ENCODE peak calls at places on chromosomes 1 and 21, in seven cellular contexts. J is IMR-90, K is H1, A is mesenchymal stem cell, W is neuronal stem cell, Z is H9, Q is trophoblast cell. C is an unnamed sample.

GRCh38 chr1:4654764-4655673 is 610 bp downstream of the AJAP1 start:
- DNase-seq in J (no peak), K (no peak), A (no peak), W (no peak), Z (no peak), Q (no peak), C (no peak)

GRCh38 chr1:50983403-50983802 is 13.4 kb downstream of the CDKN2C start:
- DNase-seq in J (no peak), K (no peak), A (no peak), W (no peak), Z (no peak), Q (no peak), C (no peak)

GRCh38 chr21:36288651-36289243 is 31.2 kb upstream of the MORC3 start:
- DNase-seq in J (peak), K (no peak), A (peak), W (no peak), Z (no peak), Q (peak), C (no peak)

GRCh38 chr1:183892351-183892793 is 87.5 kb downstream of the RGL1 start:
- DNase-seq in J (peak), K (no peak), A (no peak), W (no peak), Z (no peak), Q (peak), C (no peak)

GRCh38 chr21:45618287-45618686 is 25.2 kb upstream of the PCBP3 start:
- DNase-seq in J (peak), K (no peak), A (peak), W (no peak), Z (peak), Q (no peak), C (no peak)

GRCh38 chr1:201876148-201876547 is 12.6 kb upstream of the SHISA4 start:
- DNase-seq in J (peak), K (no peak), A (peak), W (no peak), Z (no peak), Q (peak), C (no peak)

GRCh38 chr1:201153474-201154388 is 543 bp downstream of the TMEM9 start:
- DNase-seq in J (peak), K (no peak), A (no peak), W (no peak), Z (no peak), Q (peak), C (peak)

GRCh38 chr1:165387505-165387904 is 31.0 kb upstream of the LMX1A start:
- DNase-seq in J (no peak), K (no peak), A (no peak), W (no peak), Z (no peak), Q (no peak), C (no peak)

GRCh38 chr1:216478238-216478637 is 55.0 kb upstream of the USH2A start:
- DNase-seq in J (no peak), K (no peak), A (no peak), W (no peak), Z (no peak), Q (no peak), C (no peak)

GRCh38 chr1:11569551-11569950 is 84.7 kb downstream of the FBXO2 start:
- DNase-seq in J (no peak), K (no peak), A (no peak), W (no peak), Z (no peak), Q (no peak), C (no peak)

GRCh38 chr1:28553229-28553930 is 495 bp downstream of the TRNAU1AP start:
- DNase-seq in J (peak), K (no peak), A (peak), W (no peak), Z (no peak), Q (peak), C (peak)

GRCh38 chr1:231390071-231390470 is 32.0 kb downstream of the EGLN1 start:
- DNase-seq in J (peak), K (no peak), A (peak), W (no peak), Z (no peak), Q (no peak), C (no peak)

GRCh38 chr1:217462159-217462558 is 168.7 kb downstream of the GPATCH2 start:
- DNase-seq in J (peak), K (no peak), A (no peak), W (no peak), Z (no peak), Q (no peak), C (no peak)

GRCh38 chr1:218164111-218164929 is 120.8 kb upstream of the RRP15 start:
- DNase-seq in J (peak), K (peak), A (peak), W (peak), Z (peak), Q (peak), C (peak)

GRCh38 chr1:1324524-1325287 is at the start of the genes CPTP and INTS11:
- DNase-seq in J (peak), K (no peak), A (peak), W (peak), Z (peak), Q (peak), C (peak)

GRCh38 chr1:16979475-16980327 is 719 bp downstream of the MFAP2 start:
- DNase-seq in J (no peak), K (no peak), A (peak), W (no peak), Z (no peak), Q (peak), C (peak)

GRCh38 chr1:41501581-41501980 is 17.1 kb upstream of the EDN2 start:
- DNase-seq in J (no peak), K (no peak), A (no peak), W (no peak), Z (no peak), Q (no peak), C (no peak)

GRCh38 chr1:41499591-41499990 is 15.1 kb upstream of the EDN2 start:
- DNase-seq in J (no peak), K (no peak), A (no peak), W (no peak), Z (no peak), Q (no peak), C (no peak)

GRCh38 chr1:41500781-41501518 is 16.5 kb upstream of the EDN2 start:
- DNase-seq in J (no peak), K (no peak), A (no peak), W (no peak), Z (no peak), Q (peak), C (peak)

GRCh38 chr1:41498809-41499208 is 14.3 kb upstream of the EDN2 start:
- DNase-seq in J (peak), K (no peak), A (no peak), W (no peak), Z (no peak), Q (no peak), C (no peak)

DNA sequence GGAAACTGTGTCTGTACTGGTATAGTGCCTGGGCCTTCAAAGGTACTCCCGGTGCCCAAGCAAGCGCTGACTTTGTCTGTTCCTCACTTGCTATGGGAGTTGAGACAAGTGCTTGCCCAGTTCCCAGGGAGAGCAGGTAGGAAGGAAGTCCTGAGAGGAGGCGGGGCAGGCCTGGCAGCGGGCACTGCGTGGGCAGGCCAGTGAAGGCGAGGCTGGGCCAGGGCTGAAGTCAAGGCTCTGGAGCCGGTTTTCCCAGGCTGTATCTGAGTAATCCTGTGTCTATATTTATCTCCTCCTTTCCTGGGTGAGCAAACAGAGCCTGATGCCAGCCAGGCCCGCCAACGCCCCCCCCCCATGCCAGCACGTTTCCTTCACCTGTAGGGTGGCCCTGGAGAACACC is 15.9 kb upstream of the EDN2 start:
- DNase-seq in J (no peak), K (no peak), A (no peak), W (no peak), Z (no peak), Q (no peak), C (no peak)
- H3K23ac ChIP-seq in J (no peak), K (no peak), A (no peak), W (no peak), Z (no peak), Q (no peak), C (no peak)

DNA sequence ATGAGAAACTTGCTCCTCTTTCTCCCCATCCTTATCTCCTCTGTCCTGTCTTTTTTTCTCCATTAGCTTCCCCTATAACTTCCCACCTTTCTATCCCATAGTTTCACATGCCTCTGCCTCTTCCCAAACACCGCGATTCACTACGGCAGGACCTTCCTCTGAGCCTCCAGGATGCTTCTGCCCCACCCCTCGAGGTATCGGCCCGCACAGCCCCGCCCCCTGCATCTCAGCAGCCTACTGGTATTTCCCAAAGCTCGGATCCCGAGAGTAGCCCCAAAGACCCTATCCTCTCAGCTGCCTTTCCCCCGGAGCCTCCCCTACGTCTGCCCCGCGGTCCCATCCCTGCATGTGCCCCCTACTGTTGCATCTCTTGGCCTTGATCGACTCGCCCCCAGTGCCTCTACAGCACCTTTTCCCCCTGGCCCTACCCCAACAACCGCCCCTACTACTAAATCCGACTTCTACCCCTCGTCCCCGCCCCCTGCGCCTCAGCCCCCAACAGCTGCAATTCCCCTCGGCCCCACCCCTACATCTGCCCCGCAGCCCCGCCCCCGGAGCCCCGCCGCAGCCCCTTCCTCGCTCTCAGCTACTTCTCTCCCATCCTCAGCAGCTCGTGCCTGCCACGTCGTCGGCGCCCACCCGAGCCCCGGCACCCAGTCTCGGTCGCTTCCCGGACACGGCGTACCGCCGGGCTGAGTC is 494 bp downstream of the PIAS3 start:
- DNase-seq in J (peak), K (peak), A (peak), W (peak), Z (peak), Q (peak), C (peak)
- H3K23ac ChIP-seq in J (peak), K (no peak), A (no peak), W (peak), Z (no peak), Q (no peak), C (no peak)

DNA sequence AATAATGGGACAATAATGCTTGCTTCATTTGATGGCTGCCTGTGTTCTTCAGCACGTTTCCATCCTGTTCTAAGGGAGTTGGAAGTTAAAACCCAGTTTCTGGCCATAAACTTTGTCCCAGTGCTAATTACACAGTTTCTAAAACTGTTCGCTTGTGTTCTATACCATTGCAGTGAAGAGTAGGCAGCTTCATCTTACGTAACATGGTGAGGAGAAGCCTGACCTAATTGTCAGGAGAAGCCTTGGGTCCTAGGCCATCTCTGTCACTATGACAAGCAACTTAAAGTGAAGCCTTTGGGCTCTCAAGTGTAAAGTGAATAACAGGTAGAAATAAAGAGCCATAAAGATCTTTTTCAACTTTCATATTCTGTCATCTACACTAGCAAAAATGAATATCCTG is 70.3 kb upstream of the PGD start:
- DNase-seq in J (no peak), K (no peak), A (no peak), W (no peak), Z (no peak), Q (no peak), C (no peak)
- H3K23ac ChIP-seq in J (no peak), K (no peak), A (no peak), W (no peak), Z (no peak), Q (no peak), C (no peak)

DNA sequence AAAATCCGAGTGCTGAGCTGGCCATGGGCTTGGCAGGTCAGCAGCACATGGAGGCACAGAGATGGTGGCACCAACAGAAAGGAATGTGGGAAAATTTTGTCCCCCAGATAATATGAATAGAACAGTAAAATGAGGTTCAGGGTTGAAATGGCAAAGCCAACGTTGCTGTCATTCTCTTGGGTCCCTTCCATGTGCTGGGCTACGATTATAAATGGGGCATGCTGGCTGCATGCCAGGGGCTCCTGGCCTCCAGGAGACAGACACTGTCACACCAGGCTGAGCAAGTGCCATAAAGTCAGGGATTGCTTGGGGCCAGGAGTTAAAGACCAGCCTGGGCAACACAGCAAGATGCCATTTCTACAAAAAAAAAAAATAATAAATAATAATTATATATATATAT is 77.1 kb downstream of the TOMM20 start:
- DNase-seq in J (no peak), K (no peak), A (no peak), W (no peak), Z (no peak), Q (no peak), C (no peak)
- H3K23ac ChIP-seq in J (no peak), K (no peak), A (no peak), W (no peak), Z (no peak), Q (no peak), C (no peak)

DNA sequence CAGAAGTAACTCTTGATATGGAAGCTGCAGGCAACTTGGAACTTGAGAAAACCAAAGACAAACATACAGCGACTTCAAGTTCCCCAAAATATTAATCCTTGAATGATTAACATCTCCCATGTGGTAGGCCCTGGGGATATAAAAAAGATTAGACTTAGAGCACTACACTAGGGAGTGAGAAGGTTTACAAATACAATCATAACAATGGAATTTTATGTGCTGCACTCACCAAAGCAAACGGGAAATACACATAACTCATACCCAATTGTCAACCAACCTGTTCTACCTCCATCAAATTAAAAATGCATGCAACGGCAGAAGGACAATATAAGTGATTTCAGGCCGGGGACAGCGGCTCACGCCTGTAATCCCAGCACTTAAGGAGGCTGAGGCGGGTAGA is 3.7 kb downstream of the SMYD3 start:
- DNase-seq in J (peak), K (no peak), A (no peak), W (no peak), Z (no peak), Q (no peak), C (no peak)
- H3K23ac ChIP-seq in J (peak), K (no peak), A (no peak), W (no peak), Z (no peak), Q (no peak), C (no peak)

GRCh38 chr1:63777286-63777685 is 3.5 kb downstream of the ROR1 start:
- DNase-seq in J (no peak), K (no peak), A (no peak), W (no peak), Z (no peak), Q (no peak), C (no peak)

GRCh38 chr1:63777965-63778880 is 4.4 kb downstream of the ROR1 start:
- DNase-seq in J (no peak), K (no peak), A (no peak), W (no peak), Z (no peak), Q (no peak), C (peak)

GRCh38 chr1:63780541-63780940 is 6.7 kb downstream of the ROR1 start:
- DNase-seq in J (no peak), K (no peak), A (no peak), W (no peak), Z (no peak), Q (no peak), C (peak)

GRCh38 chr1:63779338-63779819 is 5.6 kb downstream of the ROR1 start:
- DNase-seq in J (peak), K (no peak), A (peak), W (no peak), Z (no peak), Q (no peak), C (peak)

GRCh38 chr1:63779872-63780271 is 6.1 kb downstream of the ROR1 start:
- DNase-seq in J (peak), K (no peak), A (no peak), W (no peak), Z (no peak), Q (no peak), C (no peak)
- H3K23ac ChIP-seq in J (no peak), K (no peak), A (no peak), W (no peak), Z (no peak), Q (no peak), C (no peak)

GRCh38 chr1:181765627-181766026 is 282.3 kb downstream of the CACNA1E start:
- DNase-seq in J (no peak), K (no peak), A (no peak), W (no peak), Z (no peak), Q (no peak), C (no peak)

GRCh38 chr1:181768216-181768929 is 285.1 kb downstream of the CACNA1E start:
- DNase-seq in J (no peak), K (no peak), A (no peak), W (no peak), Z (no peak), Q (peak), C (no peak)

GRCh38 chr1:181768930-181769280 is 285.6 kb downstream of the CACNA1E start:
- DNase-seq in J (no peak), K (no peak), A (no peak), W (no peak), Z (no peak), Q (no peak), C (no peak)

GRCh38 chr1:181769846-181770245 is 286.5 kb downstream of the CACNA1E start:
- DNase-seq in J (no peak), K (no peak), A (no peak), W (no peak), Z (no peak), Q (no peak), C (no peak)

DNA sequence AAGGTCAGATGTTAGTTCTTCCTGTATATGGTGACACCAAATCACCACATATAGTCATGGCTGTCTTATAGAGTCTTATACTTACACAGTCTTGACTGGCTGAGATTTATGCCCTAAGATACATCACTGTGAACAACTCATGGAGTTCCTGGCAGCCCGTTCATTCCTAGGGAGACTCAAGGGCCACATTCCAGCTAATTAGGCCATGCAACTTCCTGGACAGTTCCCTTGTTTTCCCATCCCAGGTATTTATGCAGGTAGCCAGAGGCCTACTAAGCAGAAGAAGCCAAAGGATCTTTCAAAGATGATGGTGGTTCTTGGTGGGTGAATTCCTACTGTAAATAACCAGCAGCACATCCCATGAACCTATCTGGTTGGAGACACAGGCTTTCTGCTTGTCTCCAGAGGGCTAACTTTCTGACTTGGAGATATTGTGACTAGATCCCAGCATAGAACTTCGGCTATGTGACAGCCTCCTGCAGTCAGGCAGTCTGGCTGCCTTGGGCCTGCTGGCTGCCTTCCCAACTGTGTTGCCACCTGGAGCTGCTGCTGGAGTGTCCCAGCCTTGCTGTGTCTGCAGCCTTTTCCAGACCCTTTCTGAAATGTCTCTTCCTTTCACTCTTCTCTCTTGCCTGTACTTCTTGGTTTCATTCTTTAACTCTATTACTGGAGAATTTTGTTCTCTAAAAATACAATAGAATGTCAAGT is 283.8 kb downstream of the CACNA1E start:
- DNase-seq in J (no peak), K (no peak), A (no peak), W (no peak), Z (no peak), Q (peak), C (no peak)
- H3K23ac ChIP-seq in J (no peak), K (no peak), A (no peak), W (no peak), Z (no peak), Q (no peak), C (no peak)

GRCh38 chr1:7698666-7699065 is 72.4 kb upstream of the VAMP3 start:
- DNase-seq in J (no peak), K (no peak), A (no peak), W (no peak), Z (no peak), Q (no peak), C (no peak)
- H3K23ac ChIP-seq in J (no peak), K (no peak), A (no peak), W (no peak), Z (no peak), Q (no peak), C (no peak)

C was measured in mesendoderm.